ENCODE peak calls at places on chromosomes 13 and 19, in four cellular contexts. X is heart right ventricle, Z is esophagus squamous epithelium, B is mesendoderm. L is an unnamed sample.

GRCh38 chr19:33998302-33998701 is 174.0 kb upstream of the LSM14A start:
- DNase-seq in Z (no peak), B (no peak), X (no peak), L (no peak)

GRCh38 chr19:21321996-21322395 is 7.2 kb downstream of the ZNF708 start:
- DNase-seq in Z (no peak), X (no peak), B (peak), L (no peak)

GRCh38 chr13:25032160-25032559 is 63.8 kb upstream of the PABPC3 start:
- DNase-seq in X (no peak), B (no peak), Z (no peak), L (no peak)

GRCh38 chr19:45472557-45473365 is 5.0 kb downstream of the FOSB start:
- DNase-seq in B (peak), Z (no peak), X (no peak), L (no peak)

GRCh38 chr19:5273782-5274181 is 66.8 kb downstream of the PTPRS start:
- DNase-seq in X (no peak), B (no peak), Z (no peak), L (no peak)

GRCh38 chr13:61110804-61111203 is 304.8 kb downstream of the PCDH20 start:
- DNase-seq in Z (no peak), X (no peak), B (no peak), L (no peak)

GRCh38 chr13:51269039-51269438 is 46.8 kb downstream of the FAM124A start:
- DNase-seq in X (no peak), Z (no peak), B (no peak), L (no peak)

GRCh38 chr19:1992759-1993260 is 22.7 kb downstream of the BTBD2 start:
- DNase-seq in Z (no peak), X (no peak), B (peak), L (no peak)

GRCh38 chr19:35879770-35880317 is 11.5 kb downstream of the APLP1 start:
- DNase-seq in X (peak), B (peak), Z (peak), L (peak)

GRCh38 chr19:38682195-38682867 is 34.9 kb downstream of the ACTN4 start:
- DNase-seq in B (no peak), Z (no peak), X (no peak), L (no peak)

GRCh38 chr19:36418287-36419001 is at the start of gene ZFP82:
- DNase-seq in X (peak), Z (peak), B (peak), L (peak)

GRCh38 chr19:55402509-55402908 is 5.1 kb downstream of the UBE2S start:
- DNase-seq in X (no peak), B (no peak), Z (no peak), L (no peak)
- H3K27ac ChIP-seq in X (no peak), B (no peak), Z (no peak), L (no peak)

DNA sequence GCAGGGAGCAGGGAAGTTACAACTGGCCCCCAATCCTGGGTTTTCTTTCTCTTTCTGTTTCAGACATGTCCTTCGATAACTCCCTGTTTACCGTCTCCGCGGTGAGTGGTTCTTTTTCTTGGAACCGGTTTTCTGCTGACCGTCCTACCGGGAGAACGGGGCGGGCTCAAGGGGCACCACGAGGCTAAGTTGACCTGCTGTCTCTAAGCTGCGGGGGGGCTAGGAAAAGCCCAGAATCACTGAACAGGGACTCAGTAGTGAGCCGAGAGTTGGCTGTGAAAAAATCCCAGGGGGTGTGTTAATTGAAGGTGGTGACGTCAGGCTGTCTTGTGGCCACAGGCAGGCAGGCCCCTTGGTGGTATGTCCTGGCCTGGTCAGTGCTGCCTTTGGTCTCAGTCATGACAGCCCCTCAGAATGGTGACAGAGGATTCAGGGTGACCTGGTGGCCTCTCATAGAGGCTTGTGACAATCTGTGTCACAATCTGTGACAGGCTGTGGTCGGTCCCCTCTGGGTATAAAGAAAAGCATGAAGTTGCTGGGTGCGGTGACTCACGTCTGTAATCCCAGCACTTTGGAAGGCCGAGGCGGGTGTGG is 8.1 kb upstream of the CARM1 start:
- DNase-seq in Z (no peak), X (no peak), B (no peak), L (no peak)
- H3K27ac ChIP-seq in Z (peak), X (no peak), B (peak), L (no peak)

DNA sequence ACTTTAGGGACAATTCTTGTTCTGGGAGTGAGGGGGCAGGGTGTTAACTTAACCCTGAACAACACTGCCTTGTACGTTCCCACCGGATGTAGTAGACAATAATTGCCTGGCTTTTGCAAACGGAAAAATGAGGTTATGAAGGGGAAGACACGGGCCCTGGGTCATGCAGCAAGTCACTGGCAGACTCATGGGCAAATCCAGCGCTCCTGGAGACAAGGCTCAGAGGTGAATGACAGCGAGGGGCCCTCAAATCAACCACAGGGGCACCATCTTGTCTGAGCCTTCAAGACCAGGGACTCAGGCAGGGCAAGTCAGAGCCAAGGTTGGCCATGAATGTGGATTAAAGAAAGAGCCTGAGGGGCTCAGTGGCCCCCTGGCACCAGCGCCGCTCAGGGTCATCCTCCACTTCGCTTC is 2.8 kb downstream of the RASA3 start:
- DNase-seq in B (no peak), X (no peak), Z (no peak), L (no peak)
- H3K27ac ChIP-seq in B (no peak), X (peak), Z (peak), L (no peak)

GRCh38 chr13:99869830-99870229 is 101.7 kb downstream of the ZIC5 start:
- DNase-seq in X (no peak), B (no peak), Z (no peak), L (no peak)
- H3K27ac ChIP-seq in X (no peak), B (no peak), Z (no peak), L (no peak)

GRCh38 chr19:17526922-17527321 is 15.5 kb downstream of the PGLS start:
- DNase-seq in X (no peak), B (no peak), Z (peak), L (no peak)
- H3K27ac ChIP-seq in X (no peak), B (no peak), Z (no peak), L (no peak)

DNA sequence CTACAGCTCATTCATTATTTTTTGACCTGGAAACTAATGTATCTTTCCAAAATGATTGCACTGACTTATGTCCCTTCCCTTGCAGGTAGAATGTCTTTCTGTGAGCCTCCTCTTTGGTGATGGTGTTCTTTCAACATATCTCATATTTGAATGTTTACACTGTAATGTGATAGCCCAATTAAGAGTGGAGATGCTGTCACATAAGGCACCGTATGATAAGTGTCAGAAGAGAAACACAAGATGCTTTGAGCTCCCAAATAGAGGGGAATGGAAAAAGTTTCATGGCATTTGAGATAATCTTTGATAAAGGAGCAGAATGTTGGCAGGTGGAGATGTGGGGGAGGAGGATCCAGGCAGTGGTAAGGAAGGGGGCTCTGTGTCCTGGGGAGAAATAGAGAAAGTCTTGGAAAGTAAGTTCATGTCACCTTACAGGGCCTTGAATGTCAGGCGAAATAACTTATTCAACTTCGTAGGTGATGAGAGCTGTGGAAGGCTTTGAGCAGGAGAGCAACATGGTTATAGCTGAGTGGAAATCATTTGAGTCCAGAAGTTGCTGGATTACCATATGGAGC is 10.2 kb upstream of the RNF113B start:
- DNase-seq in X (no peak), Z (no peak), B (no peak), L (no peak)
- H3K27ac ChIP-seq in X (no peak), Z (no peak), B (no peak), L (no peak)

DNA sequence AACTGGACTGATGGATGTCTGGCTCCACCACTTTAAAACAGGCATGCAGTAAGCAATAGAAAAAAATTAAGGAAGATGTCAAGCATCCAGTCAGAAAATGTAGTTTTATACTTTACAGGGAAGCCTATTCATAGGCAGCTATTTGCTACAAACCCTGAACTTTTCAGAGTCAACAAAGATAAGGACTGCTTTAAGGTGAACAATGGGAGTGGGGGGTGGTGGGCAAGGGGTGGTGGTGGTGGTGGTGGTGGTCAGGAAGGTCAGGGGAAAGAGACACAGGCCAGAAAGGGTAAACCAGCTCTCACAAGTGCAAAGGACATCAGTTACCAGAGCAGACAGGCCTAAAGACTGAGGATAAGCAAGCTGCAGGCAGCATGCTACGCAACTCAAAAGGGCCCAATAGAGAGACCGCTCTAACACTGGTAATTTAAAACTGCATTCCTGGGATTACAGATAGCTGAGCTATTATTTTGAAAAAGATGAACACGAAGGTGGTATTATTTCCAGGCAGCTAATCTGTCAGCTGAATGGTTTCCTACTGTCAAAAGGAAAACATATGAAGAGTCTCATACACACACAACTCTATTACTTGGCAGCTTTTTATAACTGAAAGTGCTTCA is 14.8 kb downstream of the BRD4 start:
- DNase-seq in X (no peak), Z (no peak), B (no peak), L (no peak)
- H3K27ac ChIP-seq in X (peak), Z (peak), B (no peak), L (no peak)